ENCODE peak calls at places on chromosomes 12 and 14, in four cellular contexts. One of them, this sample, is unnamed.

GRCh38 chr12:75944905-75945412 is 86.6 kb downstream of the PHLDA1 start:
- DNase-seq in CD8-positive, alpha-beta T cell: no peak
- DNase-seq in ovary: no peak
- DNase-seq in transverse colon: no peak
- DNase-seq in this sample: no peak

GRCh38 chr14:88856786-88857366 is 32.4 kb downstream of the TTC8 start:
- DNase-seq in CD8-positive, alpha-beta T cell: no peak
- DNase-seq in ovary: no peak
- DNase-seq in transverse colon: no peak
- DNase-seq in this sample: peak

GRCh38 chr14:99273724-99274345 is 1.8 kb upstream of the BCL11B start:
- DNase-seq in CD8-positive, alpha-beta T cell: peak
- DNase-seq in ovary: no peak
- DNase-seq in transverse colon: peak
- DNase-seq in this sample: peak

GRCh38 chr12:96091833-96092232 is 56.4 kb upstream of the LTA4H start:
- DNase-seq in CD8-positive, alpha-beta T cell: no peak
- DNase-seq in ovary: no peak
- DNase-seq in transverse colon: no peak
- DNase-seq in this sample: peak

GRCh38 chr12:75390899-75391538 is at the start of gene GLIPR1L2:
- DNase-seq in CD8-positive, alpha-beta T cell: peak
- DNase-seq in ovary: peak
- DNase-seq in transverse colon: peak
- DNase-seq in this sample: peak

GRCh38 chr12:13362260-13362841 is 165.8 kb downstream of the EMP1 start:
- DNase-seq in CD8-positive, alpha-beta T cell: peak
- DNase-seq in ovary: no peak
- DNase-seq in transverse colon: peak
- DNase-seq in this sample: peak

GRCh38 chr12:131052891-131053290 is 99.2 kb downstream of the ADGRD1 start:
- DNase-seq in CD8-positive, alpha-beta T cell: no peak
- DNase-seq in ovary: no peak
- DNase-seq in transverse colon: no peak
- DNase-seq in this sample: no peak

GRCh38 chr14:92615451-92615850 is 101.9 kb downstream of the RIN3 start:
- DNase-seq in CD8-positive, alpha-beta T cell: peak
- DNase-seq in ovary: no peak
- DNase-seq in transverse colon: no peak
- DNase-seq in this sample: no peak

GRCh38 chr14:53929871-53930685 is 26.5 kb downstream of the BMP4 start:
- DNase-seq in CD8-positive, alpha-beta T cell: peak
- DNase-seq in ovary: no peak
- DNase-seq in transverse colon: peak
- DNase-seq in this sample: peak

GRCh38 chr12:67663121-67663520 is 14.6 kb downstream of the DYRK2 start:
- DNase-seq in CD8-positive, alpha-beta T cell: no peak
- DNase-seq in ovary: no peak
- DNase-seq in transverse colon: no peak
- DNase-seq in this sample: no peak

GRCh38 chr14:52000019-52000582 is 10.8 kb downstream of the RTRAF start:
- DNase-seq in CD8-positive, alpha-beta T cell: no peak
- DNase-seq in ovary: no peak
- DNase-seq in transverse colon: no peak
- DNase-seq in this sample: no peak

GRCh38 chr14:75514673-75515630 is 7.3 kb upstream of the BATF start:
- DNase-seq in CD8-positive, alpha-beta T cell: peak
- DNase-seq in ovary: no peak
- DNase-seq in transverse colon: peak
- DNase-seq in this sample: no peak

GRCh38 chr12:89016970-89017778 is 335.1 kb downstream of the DUSP6 start:
- DNase-seq in CD8-positive, alpha-beta T cell: no peak
- DNase-seq in ovary: no peak
- DNase-seq in transverse colon: no peak
- DNase-seq in this sample: peak

GRCh38 chr14:66045572-66046021 is 440.6 kb upstream of the CCDC196 start:
- DNase-seq in CD8-positive, alpha-beta T cell: no peak
- DNase-seq in ovary: no peak
- DNase-seq in transverse colon: no peak
- DNase-seq in this sample: peak

GRCh38 chr14:22002860-22003284 is 329.3 kb upstream of the OR4E1 start:
- DNase-seq in CD8-positive, alpha-beta T cell: peak
- DNase-seq in ovary: no peak
- DNase-seq in transverse colon: peak
- DNase-seq in this sample: no peak

GRCh38 chr12:71746983-71747611 is 7.6 kb upstream of the RAB21 start:
- DNase-seq in CD8-positive, alpha-beta T cell: peak
- DNase-seq in ovary: no peak
- DNase-seq in transverse colon: peak
- DNase-seq in this sample: peak

GRCh38 chr12:54304187-54304810 is 3.5 kb upstream of the NFE2 start:
- DNase-seq in CD8-positive, alpha-beta T cell: peak
- DNase-seq in ovary: peak
- DNase-seq in transverse colon: peak
- DNase-seq in this sample: no peak

GRCh38 chr12:112148031-112148513 is 22.7 kb downstream of the TRAFD1 start:
- DNase-seq in CD8-positive, alpha-beta T cell: no peak
- DNase-seq in ovary: no peak
- DNase-seq in transverse colon: no peak
- DNase-seq in this sample: no peak

GRCh38 chr14:97757491-97757890 is 960.3 kb downstream of the VRK1 start:
- DNase-seq in CD8-positive, alpha-beta T cell: no peak
- DNase-seq in ovary: no peak
- DNase-seq in transverse colon: no peak
- DNase-seq in this sample: no peak

GRCh38 chr12:69556383-69556782 is 28.9 kb upstream of the CCT2 start:
- DNase-seq in CD8-positive, alpha-beta T cell: no peak
- DNase-seq in ovary: no peak
- DNase-seq in transverse colon: no peak
- DNase-seq in this sample: no peak

GRCh38 chr12:29207120-29207519 is 58.0 kb downstream of the FAR2 start:
- DNase-seq in CD8-positive, alpha-beta T cell: no peak
- DNase-seq in ovary: no peak
- DNase-seq in transverse colon: no peak
- DNase-seq in this sample: no peak

GRCh38 chr14:95664046-95664445 is 22.2 kb upstream of the TCL1B start:
- DNase-seq in CD8-positive, alpha-beta T cell: no peak
- DNase-seq in ovary: no peak
- DNase-seq in transverse colon: no peak
- DNase-seq in this sample: no peak

GRCh38 chr12:110223777-110224378 is 57.2 kb upstream of the ATP2A2 start:
- DNase-seq in CD8-positive, alpha-beta T cell: no peak
- DNase-seq in ovary: no peak
- DNase-seq in transverse colon: no peak
- DNase-seq in this sample: no peak

GRCh38 chr12:81888341-81888740 is 129.2 kb upstream of the PPFIA2 start:
- DNase-seq in CD8-positive, alpha-beta T cell: no peak
- DNase-seq in ovary: no peak
- DNase-seq in transverse colon: no peak
- DNase-seq in this sample: no peak

GRCh38 chr12:124498870-124499753 is 68.3 kb downstream of the NCOR2 start:
- DNase-seq in CD8-positive, alpha-beta T cell: no peak
- DNase-seq in ovary: no peak
- DNase-seq in transverse colon: no peak
- DNase-seq in this sample: no peak

GRCh38 chr12:56220611-56221232 is 1.0 kb downstream of the RNF41 start:
- DNase-seq in CD8-positive, alpha-beta T cell: no peak
- DNase-seq in ovary: no peak
- DNase-seq in transverse colon: no peak
- DNase-seq in this sample: no peak

GRCh38 chr12:24955389-24955788 is 6.5 kb upstream of the BCAT1 start:
- DNase-seq in CD8-positive, alpha-beta T cell: no peak
- DNase-seq in ovary: no peak
- DNase-seq in transverse colon: no peak
- DNase-seq in this sample: no peak

GRCh38 chr14:64387232-64387737 is 868 bp upstream of the MTHFD1 start:
- DNase-seq in CD8-positive, alpha-beta T cell: no peak
- DNase-seq in ovary: no peak
- DNase-seq in transverse colon: no peak
- DNase-seq in this sample: no peak

GRCh38 chr14:50082784-50083466 is 33.4 kb downstream of the VCPKMT start:
- DNase-seq in CD8-positive, alpha-beta T cell: peak
- DNase-seq in ovary: no peak
- DNase-seq in transverse colon: peak
- DNase-seq in this sample: no peak

GRCh38 chr12:94616217-94616729 is 34.1 kb downstream of the TMCC3 start:
- DNase-seq in CD8-positive, alpha-beta T cell: no peak
- DNase-seq in ovary: no peak
- DNase-seq in transverse colon: peak
- DNase-seq in this sample: no peak

GRCh38 chr12:59500335-59500734 is 95.5 kb upstream of the SLC16A7 start:
- DNase-seq in CD8-positive, alpha-beta T cell: no peak
- DNase-seq in ovary: no peak
- DNase-seq in transverse colon: no peak
- DNase-seq in this sample: no peak

GRCh38 chr12:103495158-103495782 is 498 bp downstream of the C12orf42 start:
- DNase-seq in CD8-positive, alpha-beta T cell: peak
- DNase-seq in ovary: no peak
- DNase-seq in transverse colon: peak
- DNase-seq in this sample: peak

GRCh38 chr14:58356268-58356667 is 39.5 kb upstream of the TOMM20L start:
- DNase-seq in CD8-positive, alpha-beta T cell: no peak
- DNase-seq in ovary: no peak
- DNase-seq in transverse colon: no peak
- DNase-seq in this sample: no peak

GRCh38 chr14:58354817-58355216 is 40.9 kb upstream of the TOMM20L start:
- DNase-seq in CD8-positive, alpha-beta T cell: no peak
- DNase-seq in ovary: no peak
- DNase-seq in transverse colon: no peak
- DNase-seq in this sample: no peak

DNA sequence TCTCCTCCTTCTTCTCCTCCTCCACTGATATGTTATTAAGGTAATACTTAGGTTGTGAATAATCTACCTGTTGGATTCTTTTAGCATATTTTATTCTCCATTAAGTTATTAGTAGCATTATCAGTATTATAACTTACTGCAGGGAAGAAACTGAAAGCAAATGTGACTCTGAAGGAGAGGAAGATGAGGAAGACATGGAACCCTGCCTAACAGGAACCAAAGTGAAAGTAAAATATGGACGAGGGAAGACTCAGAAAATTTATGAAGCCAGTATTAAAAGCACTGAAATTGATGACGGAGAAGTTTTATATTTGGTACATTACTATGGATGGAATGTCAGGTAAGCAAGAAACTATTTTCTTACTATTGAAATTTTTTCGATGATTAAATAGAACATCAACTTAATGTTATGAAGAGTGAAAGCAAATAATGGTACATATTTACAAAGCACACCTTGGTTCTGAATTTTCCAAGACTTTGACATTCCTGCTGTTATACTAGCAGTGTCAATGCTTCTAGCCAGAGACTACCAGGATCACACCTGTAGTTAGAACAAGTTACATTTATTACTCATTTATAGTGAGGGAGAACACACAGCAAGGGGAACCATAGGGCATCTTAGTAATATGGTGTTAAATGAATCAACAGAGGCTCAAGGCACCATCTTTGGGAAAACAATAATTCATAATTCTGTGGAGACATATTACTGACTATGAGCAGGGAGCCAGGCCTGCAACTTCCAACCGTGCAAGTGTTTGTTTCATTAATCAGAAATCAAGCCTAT is 42.0 kb upstream of the TOMM20L start:
- DNase-seq in CD8-positive, alpha-beta T cell: no peak
- DNase-seq in ovary: no peak
- DNase-seq in transverse colon: no peak
- DNase-seq in this sample: no peak
- H3K4me3 ChIP-seq in CD8-positive, alpha-beta T cell: no peak
- H3K4me3 ChIP-seq in ovary: peak
- H3K4me3 ChIP-seq in transverse colon: no peak
- H3K4me3 ChIP-seq in this sample: no peak

DNA sequence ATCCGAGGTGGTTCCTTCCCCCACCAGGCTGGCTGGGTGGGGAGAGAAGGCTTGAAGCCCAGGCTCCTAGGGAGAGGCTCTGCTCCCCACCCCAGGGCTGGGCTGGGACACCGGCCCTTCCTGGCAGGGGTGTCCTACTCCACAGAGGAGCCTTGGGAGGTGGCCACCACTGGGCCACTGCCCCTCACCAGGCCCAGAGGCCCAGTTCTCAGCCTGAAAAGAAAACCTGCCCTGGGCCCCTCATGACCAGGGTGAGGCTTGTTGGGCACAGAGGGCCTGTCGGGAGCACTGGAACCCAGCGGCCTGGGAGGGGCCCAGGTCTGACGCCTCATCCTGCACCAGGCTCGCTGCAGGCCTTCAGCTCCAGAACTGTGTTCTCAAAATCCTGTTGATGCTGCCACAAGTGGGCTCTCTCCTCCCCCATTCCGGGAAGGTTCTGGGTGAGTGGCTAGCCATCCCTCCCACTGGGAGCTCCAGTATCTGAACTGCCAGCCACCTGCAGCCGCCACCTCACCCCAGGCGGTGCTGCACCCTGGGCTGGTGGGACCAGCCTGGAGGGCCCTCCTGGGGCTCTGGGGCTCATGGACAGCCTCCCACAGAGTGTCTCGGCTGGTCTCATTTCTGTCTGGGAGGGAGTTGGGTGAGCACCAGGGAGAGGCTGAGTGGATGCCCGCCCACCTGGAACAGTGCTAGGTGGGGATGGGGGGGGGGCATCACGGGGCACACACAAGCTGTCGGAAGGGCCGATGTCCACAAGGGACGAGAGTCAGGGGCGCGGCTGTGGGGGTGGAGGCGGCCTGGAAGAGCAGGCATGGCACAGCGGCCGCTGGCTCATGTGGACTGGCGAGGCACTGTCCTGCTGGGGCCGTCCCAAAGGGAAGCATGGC is 11.8 kb downstream of the BAG5 start:
- DNase-seq in CD8-positive, alpha-beta T cell: no peak
- DNase-seq in ovary: no peak
- DNase-seq in transverse colon: no peak
- DNase-seq in this sample: no peak
- H3K4me3 ChIP-seq in CD8-positive, alpha-beta T cell: no peak
- H3K4me3 ChIP-seq in ovary: no peak
- H3K4me3 ChIP-seq in transverse colon: peak
- H3K4me3 ChIP-seq in this sample: no peak

GRCh38 chr12:128163096-128163495 is 103.9 kb upstream of the TMEM132C start:
- DNase-seq in CD8-positive, alpha-beta T cell: no peak
- DNase-seq in ovary: no peak
- DNase-seq in transverse colon: no peak
- DNase-seq in this sample: no peak
- H3K4me3 ChIP-seq in CD8-positive, alpha-beta T cell: no peak
- H3K4me3 ChIP-seq in ovary: no peak
- H3K4me3 ChIP-seq in transverse colon: no peak
- H3K4me3 ChIP-seq in this sample: no peak

DNA sequence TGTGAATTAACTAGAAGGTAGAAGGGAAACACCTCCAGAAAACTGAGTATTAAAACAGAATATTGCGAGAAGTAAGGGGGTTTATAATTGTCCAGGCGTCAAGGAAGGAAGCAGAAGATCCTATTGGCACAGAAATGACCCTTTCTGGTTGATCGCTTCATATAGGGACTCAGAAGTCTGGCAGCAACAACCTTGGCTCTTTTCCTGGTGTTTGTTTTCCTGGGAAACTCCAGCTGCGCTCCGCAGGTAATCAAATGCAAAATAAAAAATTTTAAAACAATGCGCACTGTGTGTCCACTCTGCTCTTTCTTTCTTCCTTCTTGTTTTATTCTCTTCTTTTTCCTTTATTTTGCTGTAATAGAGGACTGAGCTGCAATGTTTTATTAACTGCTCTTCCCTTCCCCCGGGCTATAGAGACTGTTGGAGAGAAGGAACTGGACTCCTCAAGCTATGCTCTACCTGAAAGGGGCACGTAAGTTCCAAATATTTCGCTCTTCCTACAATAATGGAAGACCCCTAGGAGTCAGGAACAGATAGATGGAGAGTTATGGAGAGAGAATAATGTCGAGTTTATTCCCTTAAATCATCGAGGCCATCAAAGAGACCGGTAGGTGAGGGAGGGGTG is 737 bp downstream of the SPX start:
- DNase-seq in CD8-positive, alpha-beta T cell: no peak
- DNase-seq in ovary: no peak
- DNase-seq in transverse colon: no peak
- DNase-seq in this sample: no peak
- H3K4me3 ChIP-seq in CD8-positive, alpha-beta T cell: peak
- H3K4me3 ChIP-seq in ovary: no peak
- H3K4me3 ChIP-seq in transverse colon: peak
- H3K4me3 ChIP-seq in this sample: peak